ENCODE peak calls at places on chromosomes 11 and 22, in seven cellular contexts. Z is kidney, A is neural progenitor cell, G is heart right ventricle, H is OCI-LY7, F is adrenal gland, P is cardiac muscle cell. Q is an unnamed sample.

GRCh38 chr11:36818410-36818809 is 220.4 kb upstream of the RAG2 start:
- DNase-seq in Z (no peak), A (peak; percentile 23), G (no peak), H (no peak), F (no peak), P (no peak), Q (peak; percentile 2)

GRCh38 chr11:95764267-95764898 is 25.2 kb downstream of the FAM76B start:
- DNase-seq in Z (no peak), A (peak; percentile 69), G (no peak), H (peak; percentile 67), F (no peak), P (peak; percentile 77), Q (peak; percentile 1)

GRCh38 chr22:50481440-50482106 is at the start of gene ADM2:
- DNase-seq in Z (peak; percentile 84), A (peak; percentile 81), G (no peak), H (peak; percentile 55), F (no peak), P (peak; percentile 41), Q (no peak)

GRCh38 chr11:73972187-73972586 is 10.5 kb downstream of the UCP2 start:
- DNase-seq in Z (peak; percentile 2), A (no peak), G (no peak), H (peak; percentile 39), F (no peak), P (no peak), Q (no peak)

GRCh38 chr11:117998201-117998579 is 12.0 kb downstream of the IL10RA start:
- DNase-seq in Z (no peak), A (no peak), G (no peak), H (no peak), F (no peak), P (no peak), Q (no peak)

GRCh38 chr11:67366546-67366945 is 6.9 kb downstream of the CLCF1 start:
- DNase-seq in Z (no peak), A (no peak), G (no peak), H (no peak), F (no peak), P (peak; percentile 74), Q (no peak)

GRCh38 chr11:76560219-76560618 is 110.3 kb downstream of the LRRC32 start:
- DNase-seq in Z (no peak), A (no peak), G (no peak), H (no peak), F (peak; percentile 22), P (no peak), Q (peak; percentile 47)

GRCh38 chr22:46469701-46470100 is 67.7 kb downstream of the CELSR1 start:
- DNase-seq in Z (peak; percentile 46), A (no peak), G (no peak), H (no peak), F (no peak), P (no peak), Q (no peak)

GRCh38 chr11:113571531-113571930 is 96.3 kb upstream of the DRD2 start:
- DNase-seq in Z (no peak), A (peak; percentile 44), G (no peak), H (no peak), F (no peak), P (no peak), Q (no peak)

GRCh38 chr11:5600374-5600851 is 4.0 kb downstream of the TRIM6 start:
- DNase-seq in Z (peak; percentile 78), A (peak; percentile 90), G (peak; percentile 63), H (peak; percentile 82), F (peak; percentile 78), P (peak; percentile 93), Q (peak; percentile 71)

GRCh38 chr11:73149105-73149504 is 7.0 kb upstream of the FCHSD2 start:
- DNase-seq in Z (no peak), A (no peak), G (peak; percentile 34), H (no peak), F (no peak), P (no peak), Q (no peak)

GRCh38 chr11:47466201-47466600 is 17.3 kb upstream of the RAPSN start:
- DNase-seq in Z (no peak), A (no peak), G (no peak), H (no peak), F (no peak), P (peak; percentile 85), Q (no peak)

GRCh38 chr22:20221421-20222340 is 46.4 kb downstream of the RTN4R start:
- DNase-seq in Z (no peak), A (no peak), G (no peak), H (no peak), F (no peak), P (no peak), Q (no peak)

GRCh38 chr11:3169952-3170755 is 5.0 kb upstream of the OSBPL5 start:
- DNase-seq in Z (peak; percentile 73), A (no peak), G (no peak), H (no peak), F (no peak), P (no peak), Q (no peak)

GRCh38 chr11:79082280-79082679 is 358.6 kb downstream of the TENM4 start:
- DNase-seq in Z (no peak), A (no peak), G (no peak), H (no peak), F (no peak), P (no peak), Q (no peak)

GRCh38 chr22:27603823-27604190 is 197.7 kb downstream of the MN1 start:
- DNase-seq in Z (no peak), A (peak; percentile 34), G (no peak), H (no peak), F (peak; percentile 25), P (peak; percentile 89), Q (no peak)

GRCh38 chr22:36497910-36498669 is 8.8 kb downstream of the FOXRED2 start:
- DNase-seq in Z (no peak), A (no peak), G (no peak), H (no peak), F (no peak), P (no peak), Q (no peak)

GRCh38 chr11:11391796-11392195 is 38.7 kb upstream of the CSNK2A3 start:
- DNase-seq in Z (peak; percentile 83), A (no peak), G (no peak), H (no peak), F (no peak), P (peak; percentile 88), Q (peak; percentile 69)

GRCh38 chr22:37930270-37930951 is 23.0 kb downstream of the C22orf23 start:
- DNase-seq in Z (peak; percentile 59), A (peak; percentile 34), G (no peak), H (peak; percentile 49), F (no peak), P (peak; percentile 29), Q (peak; percentile 28)

GRCh38 chr11:125901872-125902271 is 1.1 kb downstream of the PUS3 start:
- DNase-seq in Z (no peak), A (no peak), G (no peak), H (no peak), F (no peak), P (no peak), Q (no peak)

GRCh38 chr11:46452918-46453517 is 61.4 kb upstream of the CHRM4 start:
- DNase-seq in Z (no peak), A (no peak), G (no peak), H (no peak), F (peak; percentile 35), P (no peak), Q (no peak)

GRCh38 chr11:88318017-88318416 is 19.5 kb downstream of the CTSC start:
- DNase-seq in Z (no peak), A (no peak), G (no peak), H (no peak), F (no peak), P (no peak), Q (no peak)

GRCh38 chr22:30514252-30514651 is 8.8 kb upstream of the SEC14L4 start:
- DNase-seq in Z (no peak), A (no peak), G (no peak), H (no peak), F (no peak), P (no peak), Q (no peak)

GRCh38 chr11:73308963-73309960 is 1.2 kb downstream of the ARHGEF17 start:
- DNase-seq in Z (peak; percentile 98), A (peak; percentile 95), G (peak; percentile 92), H (no peak), F (peak; percentile 66), P (peak; percentile 99), Q (peak; percentile 88)

GRCh38 chr11:65426839-65427690 is 4.5 kb downstream of the NEAT1 start:
- DNase-seq in Z (peak; percentile 56), A (no peak), G (no peak), H (peak; percentile 50), F (peak; percentile 78), P (peak; percentile 87), Q (peak; percentile 72)

GRCh38 chr11:59857444-59858434 is 8.5 kb downstream of the TCN1 start:
- DNase-seq in Z (no peak), A (no peak), G (no peak), H (no peak), F (peak; percentile 34), P (no peak), Q (no peak)

GRCh38 chr11:43984519-43985385 is 42.3 kb downstream of the C11orf96 start:
- DNase-seq in Z (peak; percentile 84), A (no peak), G (peak; percentile 25), H (no peak), F (peak; percentile 82), P (no peak), Q (no peak)

GRCh38 chr11:43984039-43984438 is 41.6 kb downstream of the C11orf96 start:
- DNase-seq in Z (no peak), A (no peak), G (no peak), H (no peak), F (no peak), P (no peak), Q (no peak)

GRCh38 chr11:43983221-43983795 is 40.9 kb downstream of the C11orf96 start:
- DNase-seq in Z (no peak), A (no peak), G (no peak), H (no peak), F (no peak), P (no peak), Q (no peak)

GRCh38 chr11:43981006-43981405 is 38.6 kb downstream of the C11orf96 start:
- DNase-seq in Z (no peak), A (no peak), G (no peak), H (no peak), F (no peak), P (no peak), Q (no peak)

GRCh38 chr11:43982421-43982820 is 40.0 kb downstream of the C11orf96 start:
- DNase-seq in Z (no peak), A (no peak), G (no peak), H (no peak), F (no peak), P (no peak), Q (no peak)
- H3K27ac ChIP-seq in Z (no peak overlapping the region), A (no peak overlapping the region), G (no peak overlapping the region), H (no peak overlapping the region), F (no peak overlapping the region), P (no peak overlapping the region), Q (no peak overlapping the region)

GRCh38 chr22:23205330-23205729 is 25.0 kb downstream of the BCR start:
- DNase-seq in Z (no peak), A (no peak), G (no peak), H (no peak), F (no peak), P (no peak), Q (no peak)
- H3K27ac ChIP-seq in Z (peak overlapping the region; percentile 79), A (no peak overlapping the region), G (peak overlapping the region; percentile 55), H (no peak overlapping the region), F (no peak overlapping the region), P (no peak overlapping the region), Q (no peak overlapping the region)

GRCh38 chr22:23184764-23185113 is 4.4 kb downstream of the BCR start:
- DNase-seq in Z (no peak), A (no peak), G (no peak), H (no peak), F (no peak), P (no peak), Q (no peak)
- H3K27ac ChIP-seq in Z (peak overlapping the region; percentile 14), A (no peak overlapping the region), G (no peak overlapping the region), H (no peak overlapping the region), F (no peak overlapping the region), P (no peak overlapping the region), Q (no peak overlapping the region)

GRCh38 chr11:69050592-69051380 is 2.1 kb downstream of the TPCN2 start:
- DNase-seq in Z (peak; percentile 68), A (no peak), G (no peak), H (no peak), F (no peak), P (no peak), Q (no peak)
- H3K27ac ChIP-seq in Z (peak overlapping the region; percentile 43), A (no peak overlapping the region), G (peak overlapping the region; percentile 94), H (peak overlapping the region; percentile 96), F (no peak overlapping the region), P (peak overlapping the region; percentile 47), Q (no peak overlapping the region)

Q was measured in SJSA1.